ENCODE peak calls at places on chromosome 21, in seven cellular contexts. R is iPS-NIHi11; N is GM04503; Q is activated gamma-delta T cell; C is effector memory CD8-positive, alpha-beta T cell; A is CD8-positive, alpha-beta memory T cell; O is A549. E is an unnamed sample.
A peak's percentile ranks its signal among the peaks of the same experiment; 100 is the strongest.

GRCh38 chr21:44902268-44903053 is 18.2 kb downstream of the ITGB2 start:
- DNase-seq in R (no peak), N (no peak), Q (no peak), C (no peak), A (peak; percentile 37), O (no peak), E (no peak)

GRCh38 chr21:29218749-29219148 is 80.0 kb upstream of the BACH1 start:
- DNase-seq in R (no peak), N (no peak), Q (no peak), C (no peak), A (no peak), O (no peak), E (no peak)

GRCh38 chr21:14675774-14676530 is 129.8 kb upstream of the SAMSN1 start:
- DNase-seq in R (no peak), N (no peak), Q (no peak), C (peak; percentile 34), A (peak; percentile 45), O (no peak), E (no peak)

GRCh38 chr21:34133392-34133791 is 60.0 kb downstream of the MRPS6 start:
- DNase-seq in R (no peak), N (no peak), Q (no peak), C (no peak), A (no peak), O (no peak), E (no peak)

GRCh38 chr21:30994917-30995316 is 43.4 kb downstream of the KRTAP19-8 start:
- DNase-seq in R (no peak), N (no peak), Q (no peak), C (no peak), A (no peak), O (no peak), E (no peak)

GRCh38 chr21:43361493-43362296 is 65.2 kb downstream of the SIK1 start:
- DNase-seq in R (no peak), N (peak; percentile 42), Q (peak; percentile 29), C (no peak), A (peak; percentile 72), O (no peak), E (no peak)

GRCh38 chr21:46111857-46112730 is 14.2 kb downstream of the COL6A2 start:
- DNase-seq in R (no peak), N (no peak), Q (no peak), C (no peak), A (peak; percentile 39), O (no peak), E (no peak)

GRCh38 chr21:34635307-34635706 is 20.4 kb upstream of the RCAN1 start:
- DNase-seq in R (peak; percentile 46), N (no peak), Q (no peak), C (no peak), A (no peak), O (peak; percentile 5), E (no peak)

GRCh38 chr21:16741228-16741665 is 771.6 kb upstream of the CXADR start:
- DNase-seq in R (no peak), N (no peak), Q (no peak), C (no peak), A (no peak), O (no peak), E (no peak)

GRCh38 chr21:38525454-38525853 is 27.2 kb upstream of the ERG start:
- DNase-seq in R (no peak), N (no peak), Q (no peak), C (no peak), A (no peak), O (no peak), E (no peak)

GRCh38 chr21:16588433-16588860 is 858.7 kb downstream of the USP25 start:
- DNase-seq in R (peak; percentile 38), N (no peak), Q (no peak), C (no peak), A (no peak), O (peak; percentile 71), E (peak; percentile 58)

GRCh38 chr21:45433301-45433700 is 28.3 kb downstream of the COL18A1 start:
- DNase-seq in R (no peak), N (no peak), Q (no peak), C (no peak), A (no peak), O (no peak), E (no peak)

GRCh38 chr21:26495283-26495849 is 77.7 kb downstream of the CYYR1 start:
- DNase-seq in R (no peak), N (no peak), Q (no peak), C (no peak), A (no peak), O (peak; percentile 10), E (no peak)

GRCh38 chr21:45387506-45387905 is 17.5 kb upstream of the COL18A1 start:
- DNase-seq in R (no peak), N (no peak), Q (no peak), C (no peak), A (peak; percentile 9), O (no peak), E (no peak)

GRCh38 chr21:44520326-44521300 is 19.4 kb downstream of the KRTAP10-1 start:
- DNase-seq in R (no peak), N (no peak), Q (no peak), C (no peak), A (no peak), O (no peak), E (no peak)

GRCh38 chr21:44549525-44550211 is 1.6 kb downstream of the KRTAP10-2 start:
- DNase-seq in R (no peak), N (no peak), Q (no peak), C (no peak), A (no peak), O (no peak), E (no peak)

GRCh38 chr21:35202431-35202830 is 153.3 kb upstream of the RUNX1 start:
- DNase-seq in R (no peak), N (no peak), Q (no peak), C (no peak), A (no peak), O (no peak), E (no peak)

GRCh38 chr21:35993875-35994490 is 66.3 kb downstream of the SETD4 start:
- DNase-seq in R (no peak), N (no peak), Q (no peak), C (no peak), A (no peak), O (no peak), E (no peak)

GRCh38 chr21:41521489-41522027 is 13.6 kb upstream of the TMPRSS2 start:
- DNase-seq in R (no peak), N (no peak), Q (no peak), C (no peak), A (no peak), O (no peak), E (no peak)

GRCh38 chr21:42595281-42596187 is 57.9 kb upstream of the PDE9A start:
- DNase-seq in R (no peak), N (no peak), Q (no peak), C (no peak), A (no peak), O (no peak), E (no peak)

GRCh38 chr21:18477059-18477458 is 73.5 kb upstream of the TMPRSS15 start:
- DNase-seq in R (no peak), N (no peak), Q (no peak), C (no peak), A (no peak), O (no peak), E (no peak)

GRCh38 chr21:22855581-22855980 is 1857.4 kb downstream of the NCAM2 start:
- DNase-seq in R (no peak), N (no peak), Q (no peak), C (no peak), A (no peak), O (no peak), E (no peak)

GRCh38 chr21:42659416-42660117 is 6.1 kb downstream of the PDE9A start:
- DNase-seq in R (no peak), N (no peak), Q (no peak), C (no peak), A (peak; percentile 10), O (no peak), E (no peak)

GRCh38 chr21:43266534-43266933 is 97.7 kb downstream of the CRYAA start:
- DNase-seq in R (no peak), N (peak; percentile 5), Q (no peak), C (no peak), A (peak; percentile 16), O (no peak), E (no peak)

GRCh38 chr21:42309753-42310213 is 5.4 kb downstream of the TFF3 start:
- DNase-seq in R (peak; percentile 86), N (no peak), Q (no peak), C (peak; percentile 73), A (peak; percentile 77), O (peak; percentile 11), E (no peak)

GRCh38 chr21:37257526-37257966 is 9.6 kb downstream of the VPS26C start:
- DNase-seq in R (peak; percentile 32), N (no peak), Q (peak; percentile 17), C (peak; percentile 47), A (no peak), O (peak; percentile 42), E (no peak)

GRCh38 chr21:43809853-43810504 is 20.6 kb downstream of the RRP1 start:
- DNase-seq in R (no peak), N (no peak), Q (no peak), C (no peak), A (no peak), O (no peak), E (no peak)

GRCh38 chr21:45549670-45550463 is 7.6 kb upstream of the SLC19A1 start:
- DNase-seq in R (no peak), N (no peak), Q (no peak), C (no peak), A (peak; percentile 42), O (no peak), E (no peak)

GRCh38 chr21:41663805-41664788 is 102.8 kb downstream of the RIPK4 start:
- DNase-seq in R (no peak), N (no peak), Q (no peak), C (no peak), A (no peak), O (peak; percentile 65), E (no peak)

GRCh38 chr21:27569091-27569490 is 602.2 kb upstream of the ADAMTS5 start:
- DNase-seq in R (no peak), N (no peak), Q (no peak), C (no peak), A (no peak), O (no peak), E (no peak)

GRCh38 chr21:38848187-38848609 is 42.5 kb downstream of the ETS2 start:
- DNase-seq in R (no peak), N (no peak), Q (no peak), C (no peak), A (no peak), O (no peak), E (no peak)

GRCh38 chr21:36209626-36210171 is 53.1 kb downstream of the DOP1B start:
- DNase-seq in R (peak; percentile 62), N (no peak), Q (no peak), C (peak; percentile 25), A (peak; percentile 59), O (peak; percentile 81), E (no peak)

GRCh38 chr21:27076035-27076434 is 109.1 kb upstream of the ADAMTS5 start:
- DNase-seq in R (no peak), N (no peak), Q (no peak), C (no peak), A (no peak), O (no peak), E (no peak)

GRCh38 chr21:34599534-34600101 is 15.3 kb downstream of the RCAN1 start:
- DNase-seq in R (no peak), N (no peak), Q (no peak), C (no peak), A (no peak), O (no peak), E (no peak)

GRCh38 chr21:31374430-31374829 is 30.4 kb upstream of the TIAM1 start:
- DNase-seq in R (no peak), N (no peak), Q (no peak), C (no peak), A (no peak), O (no peak), E (no peak)